ENCODE peak calls at places on chromosome 9, in six cellular contexts. One of them, this sample, is unnamed.
A peak's percentile ranks its signal among the peaks of the same experiment; 100 is the strongest.

GRCh38 chr9:134709512-134710270 is 68.1 kb downstream of the COL5A1 start:
- DNase-seq in NCI-H1417: no peak
- DNase-seq in HEK293T: no peak
- DNase-seq in epithelial cell of esophagus: no peak
- DNase-seq in neural crest cell: no peak
- DNase-seq in NCI-H748 treated with DMSO at 0.1 percent for 48 hours: no peak
- DNase-seq in this sample: no peak

GRCh38 chr9:13750061-13750460 is 470.6 kb upstream of the MPDZ start:
- DNase-seq in NCI-H1417: no peak
- DNase-seq in HEK293T: no peak
- DNase-seq in NCI-H748 treated with DMSO at 0.1 percent for 48 hours: peak; percentile 58
- DNase-seq in neural crest cell: no peak
- DNase-seq in epithelial cell of esophagus: peak; percentile 82
- DNase-seq in this sample: no peak

GRCh38 chr9:127792417-127793031 is 6.7 kb downstream of the CDK9 start:
- DNase-seq in HEK293T: no peak
- DNase-seq in neural crest cell: no peak
- DNase-seq in epithelial cell of esophagus: no peak
- DNase-seq in NCI-H748 treated with DMSO at 0.1 percent for 48 hours: no peak
- DNase-seq in NCI-H1417: no peak
- DNase-seq in this sample: no peak

GRCh38 chr9:5441043-5441442 is 3.3 kb upstream of the PLGRKT start:
- DNase-seq in NCI-H748 treated with DMSO at 0.1 percent for 48 hours: no peak
- DNase-seq in neural crest cell: no peak
- DNase-seq in HEK293T: no peak
- DNase-seq in epithelial cell of esophagus: peak; percentile 85
- DNase-seq in NCI-H1417: no peak
- DNase-seq in this sample: no peak

GRCh38 chr9:136080716-136081112 is 14.4 kb downstream of the NACC2 start:
- DNase-seq in HEK293T: no peak
- DNase-seq in epithelial cell of esophagus: no peak
- DNase-seq in neural crest cell: no peak
- DNase-seq in NCI-H1417: no peak
- DNase-seq in NCI-H748 treated with DMSO at 0.1 percent for 48 hours: no peak
- DNase-seq in this sample: no peak

GRCh38 chr9:33623658-33624586 is 99.9 kb downstream of the ANKRD18B start:
- DNase-seq in HEK293T: peak; percentile 81
- DNase-seq in epithelial cell of esophagus: peak; percentile 84
- DNase-seq in neural crest cell: peak; percentile 71
- DNase-seq in NCI-H1417: peak; percentile 85
- DNase-seq in NCI-H748 treated with DMSO at 0.1 percent for 48 hours: peak; percentile 87
- DNase-seq in this sample: peak; percentile 68

GRCh38 chr9:109861918-109862317 is 81.9 kb downstream of the PALM2AKAP2 start:
- DNase-seq in HEK293T: no peak
- DNase-seq in neural crest cell: no peak
- DNase-seq in NCI-H1417: no peak
- DNase-seq in NCI-H748 treated with DMSO at 0.1 percent for 48 hours: no peak
- DNase-seq in epithelial cell of esophagus: no peak
- DNase-seq in this sample: no peak

GRCh38 chr9:88950341-88951141 is 40.7 kb upstream of the S1PR3 start:
- DNase-seq in neural crest cell: no peak
- DNase-seq in NCI-H1417: no peak
- DNase-seq in HEK293T: no peak
- DNase-seq in NCI-H748 treated with DMSO at 0.1 percent for 48 hours: no peak
- DNase-seq in epithelial cell of esophagus: peak; percentile 89
- DNase-seq in this sample: no peak

GRCh38 chr9:95305770-95306492 is 11.6 kb downstream of the FANCC start:
- DNase-seq in NCI-H748 treated with DMSO at 0.1 percent for 48 hours: no peak
- DNase-seq in HEK293T: no peak
- DNase-seq in neural crest cell: no peak
- DNase-seq in epithelial cell of esophagus: no peak
- DNase-seq in NCI-H1417: no peak
- DNase-seq in this sample: no peak

GRCh38 chr9:18442629-18443491 is 31.1 kb upstream of the ADAMTSL1 start:
- DNase-seq in NCI-H1417: peak; percentile 71
- DNase-seq in epithelial cell of esophagus: peak; percentile 88
- DNase-seq in HEK293T: peak; percentile 88
- DNase-seq in NCI-H748 treated with DMSO at 0.1 percent for 48 hours: peak; percentile 86
- DNase-seq in neural crest cell: peak; percentile 70
- DNase-seq in this sample: peak; percentile 27

GRCh38 chr9:135001526-135001925 is 83.8 kb upstream of the FCN1 start:
- DNase-seq in HEK293T: no peak
- DNase-seq in epithelial cell of esophagus: no peak
- DNase-seq in NCI-H748 treated with DMSO at 0.1 percent for 48 hours: no peak
- DNase-seq in NCI-H1417: no peak
- DNase-seq in neural crest cell: no peak
- DNase-seq in this sample: no peak

GRCh38 chr9:119322137-119322695 is 47.0 kb downstream of the BRINP1 start:
- DNase-seq in NCI-H1417: no peak
- DNase-seq in HEK293T: no peak
- DNase-seq in epithelial cell of esophagus: no peak
- DNase-seq in NCI-H748 treated with DMSO at 0.1 percent for 48 hours: no peak
- DNase-seq in neural crest cell: peak; percentile 4
- DNase-seq in this sample: no peak

This sample was measured in activated T-helper 2 cell treated with anti-CD3 and anti-CD28 coated beads, Interferon-gamma antibody, Interleukin-2, Interleukin-4, amounts not matched to agents 10 μg/mL and 5 μg/mL and 100 μg/mL, durations not matched to agents 14 hours and 24 hours and 36 hours.